ENCODE peak calls at places on chromosome 19, in eight cellular contexts. W is AG09319, F is colonic mucosa, Y is foreskin fibroblast, N is astrocyte of the spinal cord, O is AG09309, M is heart right ventricle, E is mucosa of descending colon. Q is an unnamed sample.

GRCh38 chr19:5296457-5297271 is 43.9 kb downstream of the PTPRS start:
- DNase-seq in E (no peak), O (no peak), N (no peak), F (no peak), W (no peak), Y (no peak), M (no peak), Q (no peak)

GRCh38 chr19:3612901-3613741 is 6.4 kb upstream of the TBXA2R start:
- DNase-seq in F (no peak), E (no peak), Y (no peak), M (no peak), O (no peak), N (no peak), W (no peak), Q (no peak)

GRCh38 chr19:5826531-5827341 is 12.8 kb downstream of the FUT6 start:
- DNase-seq in W (no peak), Y (peak), O (no peak), F (peak), M (peak), E (peak), N (no peak), Q (no peak)

GRCh38 chr19:57667220-57667619 is 1.5 kb upstream of the ZSCAN4 start:
- DNase-seq in E (no peak), W (no peak), Y (no peak), N (no peak), O (no peak), M (no peak), F (no peak), Q (no peak)

GRCh38 chr19:3319643-3320353 is 46.6 kb upstream of the NFIC start:
- DNase-seq in N (peak), F (no peak), W (no peak), Y (peak), O (no peak), E (no peak), M (no peak), Q (no peak)

GRCh38 chr19:29702958-29703320 is 12.1 kb downstream of the C19orf12 start:
- DNase-seq in O (no peak), M (no peak), Y (no peak), W (no peak), F (no peak), E (no peak), N (no peak), Q (no peak)

GRCh38 chr19:34220472-34221063 is 33.8 kb upstream of the GARRE1 start:
- DNase-seq in O (no peak), M (peak), Y (peak), E (peak), F (peak), W (peak), N (peak), Q (no peak)

GRCh38 chr19:52935434-52935833 is 12.2 kb upstream of the ZNF888 start:
- DNase-seq in F (no peak), O (peak), N (peak), W (no peak), E (peak), Y (no peak), M (no peak), Q (no peak)

GRCh38 chr19:29966594-29967249 is 24.7 kb downstream of the URI1 start:
- DNase-seq in M (no peak), O (no peak), N (peak), W (no peak), E (no peak), F (no peak), Y (peak), Q (no peak)

GRCh38 chr19:49651871-49652722 is 10.1 kb downstream of the SCAF1 start:
- DNase-seq in O (no peak), M (no peak), N (no peak), F (no peak), E (no peak), Y (no peak), W (no peak), Q (no peak)

GRCh38 chr19:6056282-6056741 is 54.0 kb downstream of the RFX2 start:
- DNase-seq in F (peak), Y (no peak), M (no peak), W (no peak), O (no peak), E (peak), N (no peak), Q (no peak)

GRCh38 chr19:7799640-7800355 is 30.2 kb upstream of the EVI5L start:
- DNase-seq in O (peak), M (peak), F (peak), Y (peak), W (peak), N (peak), E (peak), Q (peak)

GRCh38 chr19:4678881-4679379 is 8.8 kb upstream of the MYDGF start:
- DNase-seq in O (no peak), W (no peak), Y (no peak), M (no peak), E (peak), F (peak), N (peak), Q (no peak)

GRCh38 chr19:41416194-41416674 is 10.9 kb downstream of the B3GNT8 start:
- DNase-seq in F (peak), M (no peak), N (no peak), W (no peak), E (peak), Y (no peak), O (no peak), Q (no peak)

GRCh38 chr19:56508282-56508778 is 675 bp downstream of the ZNF471 start:
- DNase-seq in M (no peak), F (no peak), Y (peak), E (no peak), N (no peak), W (no peak), O (no peak), Q (no peak)

GRCh38 chr19:56121180-56122167 is at the start of gene ZNF787:
- DNase-seq in W (peak), Y (peak), N (peak), O (peak), F (peak), E (peak), M (peak), Q (no peak)

GRCh38 chr19:15936950-15937349 is 2.6 kb upstream of the CYP4F11 start:
- DNase-seq in F (no peak), N (no peak), E (no peak), W (no peak), M (no peak), Y (no peak), O (no peak), Q (no peak)

GRCh38 chr19:47694466-47695273 is 18.6 kb upstream of the EHD2 start:
- DNase-seq in M (no peak), F (no peak), E (no peak), W (no peak), N (no peak), O (no peak), Y (no peak), Q (no peak)

GRCh38 chr19:39351537-39352037 is 9.4 kb downstream of the SAMD4B start:
- DNase-seq in F (no peak), N (peak), W (no peak), O (no peak), E (no peak), M (no peak), Y (peak), Q (no peak)

GRCh38 chr19:13090511-13091231 is 12.0 kb downstream of the LYL1 start:
- DNase-seq in M (no peak), Y (no peak), W (no peak), F (no peak), N (no peak), O (no peak), E (no peak), Q (no peak)

GRCh38 chr19:3474015-3474414 is 6.3 kb downstream of the SMIM24 start:
- DNase-seq in E (peak), F (peak), W (no peak), Y (no peak), O (no peak), N (no peak), M (no peak), Q (no peak)

GRCh38 chr19:57269515-57270250 is 10.6 kb upstream of the ZNF460 start:
- DNase-seq in F (no peak), O (peak), M (no peak), E (no peak), N (peak), W (peak), Y (peak), Q (peak)

GRCh38 chr19:47065242-47065641 is 16.8 kb upstream of the TMEM160 start:
- DNase-seq in Y (no peak), O (no peak), W (no peak), E (no peak), F (no peak), N (no peak), M (no peak), Q (no peak)

GRCh38 chr19:7242601-7243258 is 51.5 kb downstream of the INSR start:
- DNase-seq in M (peak), O (peak), F (no peak), Y (peak), N (peak), W (peak), E (no peak), Q (no peak)

GRCh38 chr19:56720281-56720680 is 48.7 kb upstream of the ZNF835 start:
- DNase-seq in E (no peak), W (no peak), N (no peak), Y (no peak), F (no peak), M (no peak), O (no peak), Q (no peak)

GRCh38 chr19:49342291-49342721 is 7.1 kb downstream of the CD37 start:
- DNase-seq in F (no peak), W (no peak), N (no peak), E (no peak), Y (no peak), O (no peak), M (no peak), Q (no peak)

GRCh38 chr19:39518458-39518857 is 3.5 kb downstream of the SELENOV start:
- DNase-seq in E (no peak), Y (no peak), O (no peak), M (no peak), W (no peak), F (no peak), N (no peak), Q (no peak)

GRCh38 chr19:14381689-14382474 is 638 bp downstream of the ADGRE5 start:
- DNase-seq in M (peak), F (peak), N (peak), W (no peak), O (no peak), E (peak), Y (peak), Q (no peak)

GRCh38 chr19:54271106-54271505 is 9.8 kb downstream of the LILRB2 start:
- DNase-seq in W (no peak), Y (no peak), E (peak), M (peak), F (no peak), N (no peak), O (no peak), Q (no peak)

GRCh38 chr19:58543826-58544590 is at the start of gene TRIM28:
- DNase-seq in M (peak), O (peak), N (peak), E (peak), Y (peak), W (peak), F (peak), Q (peak)

GRCh38 chr19:18651300-18651699 is 14.5 kb downstream of the KLHL26 start:
- DNase-seq in M (no peak), N (no peak), W (no peak), O (no peak), F (no peak), E (no peak), Y (no peak), Q (no peak)

GRCh38 chr19:4831351-4832340 is at the start of gene TICAM1:
- DNase-seq in E (peak), Y (peak), F (peak), O (no peak), M (peak), W (no peak), N (peak), Q (no peak)

GRCh38 chr19:18304194-18304495 is 18.7 kb downstream of the LSM4 start:
- DNase-seq in M (no peak), W (no peak), F (no peak), O (no peak), Y (no peak), E (no peak), N (no peak), Q (no peak)

GRCh38 chr19:7348587-7349230 is at the start of gene ARHGEF18:
- DNase-seq in E (no peak), M (no peak), O (no peak), W (no peak), Y (no peak), F (no peak), N (no peak), Q (no peak)

GRCh38 chr19:42412223-42412622 is 15.0 kb downstream of the LIPE start:
- DNase-seq in O (no peak), E (peak), M (no peak), N (no peak), W (no peak), F (peak), Y (peak), Q (no peak)

GRCh38 chr19:49157445-49158224 is at the start of gene TRPM4:
- DNase-seq in N (peak), Y (peak), W (no peak), M (peak), F (peak), O (no peak), E (peak), Q (no peak)

GRCh38 chr19:16222806-16223205 is 25.1 kb downstream of the AP1M1 start:
- DNase-seq in N (no peak), E (no peak), F (no peak), W (peak), O (no peak), M (no peak), Y (peak), Q (no peak)

GRCh38 chr19:27657271-27658051 is 1555.5 kb downstream of the UQCRFS1 start:
- DNase-seq in E (no peak), M (no peak), F (no peak), W (no peak), N (no peak), Y (no peak), O (no peak), Q (no peak)

GRCh38 chr19:3042545-3043267 is 13.6 kb upstream of the TLE2 start:
- DNase-seq in M (no peak), N (no peak), F (no peak), O (no peak), Y (peak), W (no peak), E (no peak), Q (no peak)

GRCh38 chr19:17841810-17842662 is 5.7 kb downstream of the JAK3 start:
- DNase-seq in O (no peak), N (peak), E (peak), M (peak), F (peak), Y (peak), W (peak), Q (peak)

DNA sequence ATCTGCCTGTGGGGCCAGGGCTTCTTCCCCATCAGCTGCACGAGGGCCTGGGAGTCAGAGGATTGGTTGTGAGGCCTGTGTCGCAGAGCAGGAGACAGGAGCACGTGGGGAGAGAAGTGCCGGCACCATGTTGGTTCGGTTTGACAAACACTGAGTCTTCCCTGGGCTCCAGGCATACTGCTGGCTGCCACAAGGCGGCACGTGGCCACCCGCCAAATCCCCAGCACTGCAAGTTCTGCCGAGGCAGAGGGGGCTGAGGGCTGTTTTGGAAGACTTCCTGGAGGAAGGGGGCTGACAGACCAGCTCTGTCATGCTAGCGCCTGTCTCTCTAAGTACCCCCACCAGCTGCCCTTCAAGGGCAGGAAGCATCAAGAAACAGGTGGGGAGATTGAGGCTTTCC is 9.5 kb downstream of the SHANK1 start:
- DNase-seq in M (no peak), W (no peak), O (no peak), E (no peak), Y (peak), F (no peak), N (no peak), Q (no peak)
- TF ChIP-seq CTCF in M (no peak), W (no peak), O (peak), E (no peak), Y (peak), F (no peak), N (no peak), Q (no peak)

GRCh38 chr19:44694184-44694579 is 4.8 kb upstream of the CEACAM16 start:
- DNase-seq in F (no peak), E (no peak), W (no peak), M (no peak), O (no peak), Y (no peak), N (no peak), Q (no peak)
- TF ChIP-seq CTCF in F (peak), E (no peak), W (peak), M (no peak), O (peak), Y (peak), N (peak), Q (peak)

DNA sequence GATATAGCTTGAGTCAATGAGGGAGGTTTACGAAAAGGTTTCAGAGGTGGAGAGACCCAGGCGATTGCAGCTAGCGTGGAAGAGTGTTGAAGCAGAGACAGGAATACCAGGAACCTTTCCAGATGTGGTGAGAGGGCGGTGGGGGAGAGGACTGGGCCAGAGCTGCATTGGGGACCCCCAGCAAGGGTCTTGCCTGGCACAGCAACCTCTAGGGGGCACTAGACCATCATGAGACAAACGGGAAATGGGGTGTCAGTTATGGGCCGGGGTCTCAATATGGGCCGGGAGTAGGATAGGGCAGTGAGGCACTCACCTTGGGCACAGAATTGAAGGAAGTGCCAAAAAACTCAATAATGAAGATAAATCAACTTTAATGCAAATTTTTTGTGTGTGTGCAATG is 2.1 kb upstream of the LRP3 start:
- DNase-seq in Y (no peak), F (no peak), M (no peak), E (no peak), W (no peak), O (no peak), N (no peak), Q (no peak)
- TF ChIP-seq CTCF in Y (peak), F (no peak), M (no peak), E (no peak), W (peak), O (no peak), N (peak), Q (peak)

DNA sequence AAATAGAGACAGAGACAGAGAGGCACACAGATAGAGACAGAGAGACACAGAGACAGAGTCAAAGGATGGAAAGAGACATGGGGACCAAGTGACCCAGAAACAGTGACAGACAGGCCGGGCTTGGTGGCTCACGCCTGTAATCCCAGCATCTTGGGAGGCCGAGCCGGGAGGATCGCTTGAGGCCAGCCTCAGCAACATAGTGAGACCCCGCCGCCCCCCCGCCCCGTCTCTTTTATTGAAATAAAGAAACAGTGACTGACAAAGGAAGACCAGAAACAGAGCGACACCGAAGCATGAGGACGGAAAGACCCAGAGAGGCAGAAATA is 848 bp upstream of the NECTIN2 start:
- DNase-seq in W (no peak), F (no peak), E (peak), Y (no peak), M (no peak), O (no peak), N (no peak), Q (no peak)
- TF ChIP-seq CTCF in W (no peak), F (no peak), E (no peak), Y (no peak), M (no peak), O (no peak), N (no peak), Q (no peak)

GRCh38 chr19:339262-339887 is 5.2 kb downstream of the MIER2 start:
- DNase-seq in M (no peak), Y (no peak), N (peak), E (no peak), F (no peak), O (no peak), W (no peak), Q (no peak)

GRCh38 chr19:334296-335071 is 10.1 kb downstream of the MIER2 start:
- DNase-seq in O (no peak), M (no peak), Y (no peak), N (no peak), E (no peak), F (no peak), W (no peak), Q (no peak)

GRCh38 chr19:336067-336614 is 8.5 kb downstream of the MIER2 start:
- DNase-seq in N (no peak), E (no peak), O (no peak), W (no peak), F (no peak), Y (no peak), M (no peak), Q (no peak)

GRCh38 chr19:335072-335471 is 9.5 kb downstream of the MIER2 start:
- DNase-seq in Y (no peak), F (no peak), M (no peak), W (no peak), E (no peak), N (no peak), O (no peak), Q (no peak)

GRCh38 chr19:335486-336066 is 9.0 kb downstream of the MIER2 start:
- DNase-seq in N (no peak), M (no peak), O (no peak), E (no peak), W (no peak), F (no peak), Y (no peak), Q (no peak)
- TF ChIP-seq CTCF in N (no peak), M (no peak), O (no peak), E (no peak), W (no peak), F (no peak), Y (no peak), Q (no peak)

Q was measured in epithelial cell of proximal tubule.